ENCODE peak calls at places on chromosomes 16 and 17, in six cellular contexts. Y is RCC 7860, E is smooth muscle cell of the brain vasculature, T is AG04450, J is foreskin fibroblast, N is RPMI7951. W is an unnamed sample.

GRCh38 chr16:54125751-54126655 is 160.6 kb downstream of the IRX3 start:
- DNase-seq in Y (no peak), E (no peak), T (no peak), J (no peak), N (no peak), W (no peak)

GRCh38 chr17:68400404-68400735 is 56.9 kb downstream of the WIPI1 start:
- DNase-seq in Y (no peak), E (no peak), T (no peak), J (no peak), N (no peak), W (no peak)

GRCh38 chr17:73760186-73760758 is 116.0 kb upstream of the SDK2 start:
- DNase-seq in Y (no peak), E (no peak), T (no peak), J (no peak), N (no peak), W (no peak)

GRCh38 chr17:55117063-55117611 is 147.6 kb upstream of the HLF start:
- DNase-seq in Y (no peak), E (no peak), T (no peak), J (no peak), N (no peak), W (peak)

GRCh38 chr16:85612191-85612800 is 826 bp upstream of the GSE1 start:
- DNase-seq in Y (peak), E (no peak), T (peak), J (peak), N (peak), W (peak)

GRCh38 chr17:64133546-64134215 is 3.7 kb upstream of the ERN1 start:
- DNase-seq in Y (peak), E (no peak), T (no peak), J (no peak), N (peak), W (peak)

GRCh38 chr16:57738844-57739243 is 3.3 kb downstream of the KATNB1 start:
- DNase-seq in Y (no peak), E (no peak), T (no peak), J (no peak), N (no peak), W (no peak)

GRCh38 chr16:80804451-80805383 is at the start of gene CDYL2:
- DNase-seq in Y (no peak), E (no peak), T (no peak), J (peak), N (peak), W (no peak)

GRCh38 chr17:81436294-81436849 is 41.1 kb downstream of the BAHCC1 start:
- DNase-seq in Y (no peak), E (no peak), T (no peak), J (no peak), N (no peak), W (no peak)

GRCh38 chr17:66949501-66949900 is 15.0 kb upstream of the CACNG4 start:
- DNase-seq in Y (peak), E (no peak), T (no peak), J (no peak), N (peak), W (no peak)

GRCh38 chr17:73952498-73953205 is 250.8 kb upstream of the RPL38 start:
- DNase-seq in Y (no peak), E (no peak), T (no peak), J (no peak), N (no peak), W (no peak)

GRCh38 chr16:21625026-21625425 is 25.6 kb downstream of the METTL9 start:
- DNase-seq in Y (no peak), E (no peak), T (no peak), J (no peak), N (no peak), W (no peak)

GRCh38 chr17:67137860-67138259 is 93.5 kb downstream of the CACNG1 start:
- DNase-seq in Y (no peak), E (no peak), T (no peak), J (no peak), N (no peak), W (no peak)

GRCh38 chr17:20174588-20175265 is 165.6 kb downstream of the SPECC1 start:
- DNase-seq in Y (peak), E (no peak), T (no peak), J (no peak), N (peak), W (peak)

GRCh38 chr16:82440336-82440735 is 186.4 kb upstream of the CDH13 start:
- DNase-seq in Y (no peak), E (no peak), T (no peak), J (no peak), N (no peak), W (no peak)

GRCh38 chr16:79850348-79850747 is 249.8 kb upstream of the MAF start:
- DNase-seq in Y (no peak), E (no peak), T (no peak), J (no peak), N (no peak), W (no peak)

GRCh38 chr16:24986512-24987303 is 28.5 kb downstream of the ARHGAP17 start:
- DNase-seq in Y (no peak), E (no peak), T (no peak), J (peak), N (peak), W (peak)

GRCh38 chr17:80133626-80133970 is 13.3 kb downstream of the EIF4A3 start:
- DNase-seq in Y (no peak), E (no peak), T (no peak), J (no peak), N (no peak), W (no peak)

GRCh38 chr16:56518435-56518834 is 1.4 kb downstream of the BBS2 start:
- DNase-seq in Y (no peak), E (no peak), T (no peak), J (no peak), N (no peak), W (no peak)

GRCh38 chr17:50699410-50699809 is 8.3 kb downstream of the ANKRD40 start:
- DNase-seq in Y (no peak), E (no peak), T (no peak), J (no peak), N (no peak), W (no peak)

GRCh38 chr17:47917581-47917980 is 21.5 kb downstream of the SP2 start:
- DNase-seq in Y (no peak), E (no peak), T (no peak), J (no peak), N (no peak), W (no peak)

GRCh38 chr16:84606081-84606875 is 11.6 kb downstream of the COTL1 start:
- DNase-seq in Y (no peak), E (no peak), T (no peak), J (no peak), N (no peak), W (no peak)

GRCh38 chr16:53545433-53545832 is 42.4 kb upstream of the AKTIP start:
- DNase-seq in Y (no peak), E (no peak), T (no peak), J (no peak), N (no peak), W (peak)

GRCh38 chr16:84271866-84272265 is 22.8 kb upstream of the WFDC1 start:
- DNase-seq in Y (no peak), E (no peak), T (no peak), J (no peak), N (peak), W (no peak)

GRCh38 chr16:11029948-11030347 is 85.6 kb downstream of the CLEC16A start:
- DNase-seq in Y (no peak), E (no peak), T (peak), J (no peak), N (peak), W (no peak)

GRCh38 chr17:13002761-13003453 is 14.9 kb downstream of the ELAC2 start:
- DNase-seq in Y (peak), E (peak), T (peak), J (peak), N (peak), W (peak)

GRCh38 chr17:71764507-71764906 is 356.3 kb upstream of the SOX9 start:
- DNase-seq in Y (peak), E (no peak), T (no peak), J (no peak), N (peak), W (no peak)

GRCh38 chr17:4931974-4932373 is at the start of gene GP1BA:
- DNase-seq in Y (no peak), E (no peak), T (no peak), J (no peak), N (peak), W (no peak)

GRCh38 chr16:31452631-31453106 is 6.6 kb upstream of the ARMC5 start:
- DNase-seq in Y (peak), E (peak), T (peak), J (peak), N (peak), W (peak)

GRCh38 chr17:30235386-30236296 is at the start of gene SLC6A4:
- DNase-seq in Y (no peak), E (no peak), T (no peak), J (no peak), N (no peak), W (no peak)

W was measured in amniotic epithelial cell.